ENCODE peak calls at places on chromosomes 16 and 17, in nine cellular contexts. F is A549, X is lower leg skin, J is heart left ventricle, H is uterus, V is adrenal gland, I is HCT116, E is gastrocnemius medialis, O is thyroid gland. G is an unnamed sample.

GRCh38 chr16:1613240-1613639 is 1.1 kb downstream of the CRAMP1 start:
- DNase-seq in H (no peak), F (no peak), O (no peak), I (no peak), J (no peak), V (no peak), E (no peak), X (no peak), G (no peak)

GRCh38 chr17:65055708-65056638 is 567 bp downstream of the GNA13 start:
- DNase-seq in F (peak), H (peak), E (peak), J (peak), V (peak), O (peak), I (peak), X (peak), G (peak)

GRCh38 chr16:20249247-20249646 is 78.1 kb downstream of the GP2 start:
- DNase-seq in F (no peak), X (no peak), V (no peak), H (no peak), J (no peak), O (no peak), I (no peak), E (no peak), G (no peak)

GRCh38 chr17:16817201-16817600 is 127.2 kb downstream of the CCDC144A start:
- DNase-seq in J (no peak), H (no peak), F (no peak), O (no peak), E (no peak), V (no peak), I (no peak), X (no peak), G (no peak)

GRCh38 chr16:1530883-1531637 is 2.4 kb upstream of the TMEM204 start:
- DNase-seq in X (peak), J (peak), O (no peak), H (peak), V (no peak), I (no peak), F (no peak), E (peak), G (peak)

GRCh38 chr17:82892869-82893565 is 53.2 kb upstream of the ZNF750 start:
- DNase-seq in I (no peak), J (peak), H (no peak), X (no peak), E (peak), F (no peak), O (peak), V (no peak), G (peak)

GRCh38 chr16:65624246-65624645 is 502.4 kb upstream of the CDH11 start:
- DNase-seq in J (no peak), E (no peak), H (no peak), F (no peak), V (no peak), X (no peak), O (no peak), I (no peak), G (no peak)

GRCh38 chr17:68398731-68399637 is 58.3 kb downstream of the WIPI1 start:
- DNase-seq in V (peak), I (peak), J (peak), E (peak), F (peak), O (peak), X (peak), H (peak), G (peak)

GRCh38 chr16:7953360-7953759 is 620.7 kb downstream of the RBFOX1 start:
- DNase-seq in O (no peak), I (no peak), F (no peak), V (no peak), H (no peak), J (no peak), E (no peak), X (no peak), G (no peak)

GRCh38 chr17:15649861-15650391 is 30.4 kb upstream of the FBXW10B start:
- DNase-seq in X (peak), H (peak), F (peak), J (peak), I (peak), E (peak), O (peak), V (peak), G (peak)

GRCh38 chr17:1122681-1123396 is 56.9 kb downstream of the ABR start:
- DNase-seq in J (peak), X (peak), O (peak), I (peak), F (peak), V (peak), E (peak), H (peak), G (peak)

GRCh38 chr16:80085606-80086005 is 455.2 kb upstream of the DYNLRB2 start:
- DNase-seq in E (no peak), J (no peak), V (no peak), O (no peak), X (no peak), H (no peak), I (no peak), F (no peak), G (no peak)

GRCh38 chr17:73231363-73231762 is 30.3 kb downstream of the CPSF4L start:
- DNase-seq in V (no peak), I (no peak), X (no peak), F (peak), H (no peak), O (no peak), E (no peak), J (no peak), G (no peak)

GRCh38 chr16:66479661-66480264 is 52.7 kb downstream of the BEAN1 start:
- DNase-seq in F (no peak), H (no peak), J (no peak), E (no peak), V (no peak), I (no peak), X (peak), O (no peak), G (no peak)

GRCh38 chr16:81627024-81627423 is 152.1 kb upstream of the PLCG2 start:
- DNase-seq in E (no peak), O (no peak), X (no peak), V (no peak), F (no peak), H (no peak), J (no peak), I (no peak), G (no peak)
- H3K4me3 ChIP-seq in E (no peak), O (no peak), X (no peak), V (no peak), F (no peak), H (no peak), J (no peak), I (no peak), G (no peak)

DNA sequence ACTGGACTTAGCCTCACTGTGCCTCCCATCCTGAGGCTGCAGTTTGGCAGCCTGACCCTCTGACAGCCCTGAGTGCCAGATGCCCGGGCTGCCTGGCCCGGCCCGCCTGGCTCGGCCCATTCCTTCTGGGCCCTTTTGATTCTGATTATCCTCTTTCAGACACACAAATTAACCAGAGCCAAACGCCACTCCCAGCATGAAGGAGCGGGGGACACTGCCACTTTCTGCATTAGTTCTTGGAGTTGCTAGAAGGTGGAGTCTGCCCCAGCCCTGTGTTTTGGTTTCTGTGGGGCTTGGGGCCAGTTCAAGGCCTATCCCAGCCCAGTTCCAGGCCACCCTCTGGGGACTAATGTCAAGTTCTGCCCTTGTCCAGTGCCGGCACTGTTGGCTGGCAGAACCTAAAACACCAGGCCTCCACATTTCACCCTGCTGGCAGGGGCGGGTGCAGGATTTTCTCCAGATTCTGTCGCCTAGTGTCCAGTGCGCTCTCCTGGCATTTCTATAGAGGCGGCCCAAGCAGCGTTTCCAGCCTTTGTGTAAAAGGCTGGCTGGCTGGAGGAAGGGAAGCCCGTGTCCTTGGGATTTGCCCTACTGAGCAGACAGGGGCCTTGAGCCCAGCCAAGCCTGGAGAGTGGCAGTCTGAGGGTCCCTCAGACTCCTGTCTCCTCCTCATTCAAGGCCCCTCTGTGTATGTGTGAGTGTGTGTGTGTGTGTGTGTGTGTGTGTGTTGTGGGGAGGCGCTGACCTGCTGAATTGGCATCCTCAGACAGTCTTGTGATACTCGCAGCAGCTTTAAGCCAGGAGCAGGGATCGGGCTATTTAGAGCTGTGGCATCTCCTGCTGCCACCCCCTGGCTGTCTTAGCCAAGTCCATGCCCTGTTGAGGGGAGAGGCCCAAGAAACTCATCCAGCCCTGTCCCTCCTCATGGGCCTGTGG is 21.4 kb downstream of the PLCD3 start:
- DNase-seq in X (no peak), O (peak), F (no peak), J (peak), I (no peak), H (no peak), V (peak), E (peak), G (no peak)
- TF ChIP-seq CTCF in X (no peak), O (no peak), F (no peak), J (no peak), I (no peak), H (no peak), V (no peak), E (no peak), G (no peak)

GRCh38 chr17:49260922-49261291 is 30.3 kb upstream of the PHOSPHO1 start:
- DNase-seq in H (no peak), X (no peak), J (no peak), O (peak), V (no peak), I (no peak), E (no peak), F (no peak), G (no peak)

GRCh38 chr17:49259663-49260010 is 29.1 kb upstream of the PHOSPHO1 start:
- DNase-seq in I (no peak), O (no peak), V (no peak), H (no peak), X (no peak), E (no peak), F (no peak), J (no peak), G (no peak)

GRCh38 chr17:49257296-49257695 is 26.7 kb upstream of the PHOSPHO1 start:
- DNase-seq in E (no peak), V (no peak), J (no peak), F (no peak), I (no peak), H (no peak), X (no peak), O (peak), G (no peak)

GRCh38 chr17:49266233-49266632 is 35.6 kb upstream of the PHOSPHO1 start:
- DNase-seq in H (no peak), F (no peak), X (no peak), I (no peak), O (no peak), J (no peak), V (no peak), E (no peak), G (no peak)

GRCh38 chr17:49260011-49260921 is 29.7 kb upstream of the PHOSPHO1 start:
- DNase-seq in H (peak), O (peak), J (peak), X (peak), V (peak), E (peak), I (peak), F (peak), G (peak)
- TF ChIP-seq POLR2A in H (peak), O (no peak), J (no peak), X (no peak), V (peak), E (peak), I (peak), F (peak), G (peak)

DNA sequence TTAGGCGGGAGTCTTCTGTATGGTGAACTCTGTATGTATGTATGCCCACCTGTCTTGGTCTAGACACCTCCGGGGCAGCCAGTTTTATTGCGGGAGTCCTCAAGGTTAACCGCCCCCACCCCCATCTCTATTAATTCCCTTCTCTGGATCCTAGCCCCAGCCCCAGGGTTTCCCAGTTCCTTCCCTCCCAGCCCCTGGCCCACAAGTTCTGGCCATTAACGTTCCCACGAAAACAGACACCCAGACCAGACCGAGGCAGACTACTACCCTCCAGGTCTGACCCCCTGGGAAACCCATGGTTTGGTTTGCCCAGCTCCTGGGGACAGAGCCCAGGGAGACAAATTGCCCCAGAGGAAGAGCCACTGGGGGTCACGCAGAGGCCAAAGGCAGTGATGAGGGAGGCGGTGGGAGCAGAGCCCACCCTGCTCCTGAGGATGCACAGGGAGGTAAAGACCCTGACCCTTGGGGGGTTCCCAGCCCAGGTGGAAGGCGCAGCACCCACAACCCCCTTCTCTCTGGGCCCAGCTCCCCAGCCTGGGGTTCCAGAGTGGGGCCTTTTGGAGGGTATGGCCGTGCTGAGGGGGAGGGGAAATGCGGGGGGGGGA is 8.5 kb downstream of the TBKBP1 start:
- DNase-seq in H (no peak), O (no peak), E (no peak), F (no peak), J (no peak), X (no peak), I (no peak), V (no peak), G (no peak)
- H3K4me3 ChIP-seq in H (no peak), O (no peak), E (no peak), F (no peak), J (no peak), X (no peak), I (no peak), V (no peak), G (no peak)

GRCh38 chr17:28227278-28228108 is 91.5 kb upstream of the TMEM97 start:
- DNase-seq in E (no peak), O (peak), I (peak), J (no peak), F (peak), V (peak), X (peak), H (no peak), G (peak)
- TF ChIP-seq CTCF in E (no peak), O (no peak), I (peak), J (no peak), F (no peak), V (no peak), X (no peak), H (no peak), G (peak)

GRCh38 chr17:81868674-81869220 is 2.4 kb downstream of the ARHGDIA start:
- DNase-seq in X (no peak), O (peak), J (peak), I (peak), V (no peak), F (peak), E (no peak), H (peak), G (peak)
- TF ChIP-seq POLR2A in X (no peak), O (no peak), J (no peak), I (no peak), V (no peak), F (peak), E (no peak), H (no peak), G (no peak)